ENCODE peak calls at places on chromosome 11, in nine cellular contexts. R is mesendoderm; T is A673; B is CD8-positive, alpha-beta T cell; V is astrocyte; I is esophagus squamous epithelium; U is fibroblast of lung; W is GM23338; A is thoracic aorta. F is an unnamed sample. For H3K36me3 and H3K4me1, the result is how much of the 10 kb centered on the place peaks cover.

GRCh38 chr11:68549789-68550484 is 89.4 kb downstream of the PPP6R3 start:
- DNase-seq in R (no peak), T (no peak), B (no peak), V (peak), I (no peak), U (peak), W (no peak), A (no peak), F (no peak)

GRCh38 chr11:72613977-72614376 is 60.2 kb downstream of the PDE2A start:
- DNase-seq in R (no peak), T (no peak), B (no peak), V (no peak), I (peak), U (no peak), W (no peak), A (no peak), F (no peak)

GRCh38 chr11:126113515-126113957 is 50.9 kb upstream of the CDON start:
- DNase-seq in R (peak), T (peak), B (no peak), V (peak), I (no peak), U (peak), W (no peak), A (peak), F (no peak)

GRCh38 chr11:2194877-2195755 is 23.5 kb upstream of the TH start:
- DNase-seq in R (peak), T (peak), B (peak), V (no peak), I (no peak), U (peak), W (peak), A (no peak), F (no peak)

GRCh38 chr11:1659478-1659877 is 29.9 kb downstream of the KRTAP5-5 start:
- DNase-seq in R (no peak), T (no peak), B (peak), V (no peak), I (no peak), U (no peak), W (no peak), A (no peak), F (no peak)

GRCh38 chr11:5007561-5007960 is 12.9 kb downstream of the OR51L1 start:
- DNase-seq in R (peak), T (peak), B (no peak), V (no peak), I (no peak), U (no peak), W (peak), A (no peak), F (no peak)

GRCh38 chr11:9264381-9265210 is 554 bp downstream of the DENND5A start:
- DNase-seq in R (peak), T (peak), B (no peak), V (peak), I (peak), U (peak), W (peak), A (peak), F (no peak)

GRCh38 chr11:69369945-69370344 is 76.0 kb downstream of the MYEOV start:
- DNase-seq in R (no peak), T (no peak), B (no peak), V (no peak), I (no peak), U (no peak), W (no peak), A (no peak), F (no peak)

GRCh38 chr11:71055925-71056324 is 196.5 kb downstream of the SHANK2 start:
- DNase-seq in R (no peak), T (no peak), B (no peak), V (no peak), I (no peak), U (no peak), W (no peak), A (no peak), F (no peak)

GRCh38 chr11:117870176-117870952 is 6.1 kb downstream of the FXYD6 start:
- DNase-seq in R (no peak), T (no peak), B (no peak), V (no peak), I (no peak), U (no peak), W (peak), A (no peak), F (no peak)

GRCh38 chr11:8567597-8568198 is 26.3 kb downstream of the STK33 start:
- DNase-seq in R (no peak), T (no peak), B (no peak), V (peak), I (no peak), U (peak), W (no peak), A (no peak), F (no peak)

DNA sequence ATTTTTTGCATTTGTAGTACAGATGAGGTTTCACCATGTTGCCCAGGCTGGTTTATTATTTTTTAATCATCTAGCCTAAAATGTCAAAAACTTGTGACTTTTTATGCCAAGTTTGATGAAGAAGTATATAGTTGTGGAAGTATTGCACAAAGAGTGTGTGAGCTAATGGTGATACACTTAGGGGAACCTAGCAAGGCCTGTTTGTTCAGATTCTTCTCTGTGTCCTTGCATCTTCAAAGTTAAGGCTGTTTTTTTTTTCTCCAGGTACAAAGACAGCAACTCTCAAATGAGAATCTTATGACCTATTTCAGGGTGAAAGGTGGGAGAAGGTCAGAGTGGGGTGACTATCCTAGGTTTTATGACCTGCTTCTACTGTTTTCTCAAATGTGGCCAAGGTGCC is 7.3 kb downstream of the SLCO2B1 start:
- DNase-seq in R (no peak), T (no peak), B (no peak), V (no peak), I (no peak), U (no peak), W (no peak), A (no peak), F (no peak)
- H3K27ac ChIP-seq in R (no peak), T (no peak), B (no peak), V (no peak), I (no peak), U (no peak), W (no peak), A (no peak), F (no peak)

DNA sequence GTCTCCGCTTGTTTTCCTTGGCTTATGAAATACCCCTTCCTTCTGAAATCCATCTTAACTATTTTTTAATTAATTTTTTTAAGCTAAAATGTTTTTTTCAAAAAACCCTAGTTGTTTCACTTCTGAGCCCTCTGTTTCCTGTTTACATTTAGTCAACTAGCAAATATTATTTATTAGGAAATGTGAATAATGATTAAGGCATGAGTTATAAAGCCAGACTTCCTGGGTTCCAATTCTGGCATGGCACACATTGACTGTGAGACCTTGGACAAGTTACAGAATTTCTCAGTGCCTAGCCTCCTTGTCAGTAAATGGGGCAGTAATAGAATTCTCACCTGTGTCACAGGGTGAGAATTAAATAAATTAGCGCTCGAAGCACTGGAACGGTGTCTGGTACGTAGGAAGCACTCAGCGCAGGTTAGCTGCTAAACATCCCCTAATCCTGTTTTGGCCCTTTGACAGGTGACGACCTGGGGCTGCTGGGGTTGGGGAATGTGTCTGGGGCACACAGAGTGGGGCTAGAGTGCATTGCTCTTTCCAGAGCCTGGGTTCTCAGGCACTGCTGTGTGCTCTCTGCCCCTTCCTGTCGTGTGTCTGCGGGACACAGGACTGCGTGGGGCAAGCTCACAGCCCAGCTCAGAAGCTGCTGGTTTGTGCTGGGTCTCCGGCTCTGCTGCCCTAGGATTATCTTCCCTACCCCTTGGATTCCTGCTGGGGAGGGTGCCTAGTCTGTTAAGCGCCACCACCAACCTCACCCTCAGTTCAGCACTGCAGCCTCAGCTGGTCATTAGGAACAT is 13.1 kb downstream of the PANX1 start:
- DNase-seq in R (peak), T (no peak), B (no peak), V (no peak), I (no peak), U (no peak), W (no peak), A (no peak), F (no peak)
- H3K36me3 ChIP-seq in R (under half), T (under half), B (under half), V (under half), I (under half), U (under half), W (under half), A (under half), F (under half)

DNA sequence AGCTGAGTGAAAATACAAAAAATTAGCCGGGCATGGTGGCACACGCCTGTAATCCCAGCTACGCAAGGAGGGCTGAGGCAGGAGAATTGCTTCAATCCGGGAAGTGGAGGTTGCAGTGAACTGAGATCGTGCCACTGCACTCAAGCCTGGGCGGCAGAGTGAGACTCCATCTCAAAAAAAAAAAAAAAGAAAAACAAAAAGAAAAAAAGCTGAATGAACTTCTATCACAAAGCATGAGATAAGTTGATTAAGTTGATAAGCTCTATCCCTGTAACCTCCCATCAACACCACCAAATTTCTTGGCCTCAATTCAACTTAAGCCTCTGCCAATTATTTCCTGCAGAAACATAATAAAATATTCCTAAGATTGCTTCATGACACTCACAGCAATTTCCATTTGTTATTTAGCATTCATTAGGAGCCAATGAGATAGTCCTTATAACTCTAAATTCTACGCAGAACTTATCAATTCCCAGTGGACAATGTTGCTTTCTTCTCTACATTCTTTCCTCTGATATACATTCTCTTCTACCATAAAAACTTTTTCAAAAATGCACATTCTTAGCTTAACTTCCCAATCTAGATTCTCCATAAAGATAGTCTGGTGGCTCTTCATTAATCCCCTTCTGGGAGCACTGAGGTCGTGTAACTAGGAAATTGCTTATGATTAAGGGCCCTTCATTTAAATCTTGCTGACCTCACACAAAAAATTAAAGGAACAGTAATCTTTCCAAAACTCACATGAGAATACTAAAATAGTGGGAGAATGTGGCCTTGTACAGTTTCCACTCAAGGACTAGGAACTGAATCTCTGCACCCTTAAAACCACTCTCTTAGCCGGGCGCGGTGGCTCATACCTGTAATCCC is 2.9 kb downstream of the AMBRA1 start:
- DNase-seq in R (no peak), T (peak), B (no peak), V (no peak), I (no peak), U (no peak), W (no peak), A (no peak), F (no peak)
- H3K4me1 ChIP-seq in R (under half), T (under half), B (under half), V (under half), I (under half), U (under half), W (under half), A (under half), F (under half)

DNA sequence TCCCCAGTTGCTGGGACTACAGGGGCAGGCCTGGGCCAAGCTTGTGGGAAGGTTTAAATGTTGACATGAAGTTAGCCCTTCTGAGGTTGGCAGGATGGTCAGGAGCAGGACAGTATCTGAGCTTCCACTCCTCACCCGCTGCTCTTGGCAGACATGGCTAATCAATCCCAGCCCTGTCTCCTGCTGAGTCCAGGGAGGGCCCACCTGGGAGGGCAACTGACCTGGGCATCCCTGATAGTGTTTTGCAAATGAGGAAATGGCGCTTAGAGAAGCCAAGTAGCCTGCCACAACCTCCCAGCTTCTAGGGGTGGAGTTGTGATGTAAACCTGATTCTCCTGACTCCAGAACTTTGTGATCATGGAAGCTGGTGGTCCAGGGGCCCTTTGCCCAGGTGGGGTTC is 16.7 kb downstream of the FLRT1 start:
- DNase-seq in R (no peak), T (no peak), B (no peak), V (no peak), I (no peak), U (no peak), W (no peak), A (no peak), F (no peak)
- H3K27ac ChIP-seq in R (no peak), T (no peak), B (no peak), V (no peak), I (no peak), U (no peak), W (no peak), A (no peak), F (no peak)

F was measured in naive thymus-derived CD4-positive, alpha-beta T cell.